ENCODE peak calls at places on chromosomes 12 and 14, in six cellular contexts. One of them, this sample, is unnamed.
A peak's percentile ranks its signal among the peaks of the same experiment; 100 is the strongest.

GRCh38 chr12:45585522-45586230 is 143.8 kb upstream of the ARID2 start:
- DNase-seq in GDM1: no peak
- DNase-seq in cardiac fibroblast: no peak
- DNase-seq in cardiac muscle cell: no peak
- DNase-seq in GM23338: no peak
- DNase-seq in GM04504: no peak
- DNase-seq in this sample: no peak

GRCh38 chr12:47837190-47838171 is 17.8 kb upstream of the HDAC7 start:
- DNase-seq in GDM1: peak; percentile 27
- DNase-seq in cardiac fibroblast: peak; percentile 84
- DNase-seq in cardiac muscle cell: peak; percentile 78
- DNase-seq in GM23338: peak; percentile 91
- DNase-seq in GM04504: peak; percentile 44
- DNase-seq in this sample: peak; percentile 66

GRCh38 chr14:56895154-56895553 is 84.9 kb upstream of the OTX2 start:
- DNase-seq in GDM1: no peak
- DNase-seq in cardiac fibroblast: no peak
- DNase-seq in cardiac muscle cell: no peak
- DNase-seq in GM23338: peak; percentile 41
- DNase-seq in GM04504: no peak
- DNase-seq in this sample: no peak

GRCh38 chr12:18158774-18159557 is 69.0 kb upstream of the RERGL start:
- DNase-seq in GDM1: no peak
- DNase-seq in cardiac fibroblast: peak; percentile 63
- DNase-seq in cardiac muscle cell: peak; percentile 34
- DNase-seq in GM23338: peak; percentile 87
- DNase-seq in GM04504: no peak
- DNase-seq in this sample: peak; percentile 17

GRCh38 chr14:77303417-77304156 is 17.1 kb downstream of the POMT2 start:
- DNase-seq in GDM1: no peak
- DNase-seq in cardiac fibroblast: peak; percentile 98
- DNase-seq in cardiac muscle cell: peak; percentile 85
- DNase-seq in GM23338: no peak
- DNase-seq in GM04504: peak; percentile 86
- DNase-seq in this sample: peak; percentile 97

GRCh38 chr14:104247336-104248202 is 109.2 kb downstream of the KIF26A start:
- DNase-seq in GDM1: no peak
- DNase-seq in cardiac fibroblast: no peak
- DNase-seq in cardiac muscle cell: no peak
- DNase-seq in GM23338: no peak
- DNase-seq in GM04504: no peak
- DNase-seq in this sample: no peak

GRCh38 chr12:92570056-92570753 is 132.6 kb upstream of the PLEKHG7 start:
- DNase-seq in GDM1: peak; percentile 12
- DNase-seq in cardiac fibroblast: peak; percentile 92
- DNase-seq in cardiac muscle cell: peak; percentile 90
- DNase-seq in GM23338: peak; percentile 87
- DNase-seq in GM04504: peak; percentile 62
- DNase-seq in this sample: peak; percentile 70

GRCh38 chr12:128715485-128715884 is 108.3 kb downstream of the SLC15A4 start:
- DNase-seq in GDM1: no peak
- DNase-seq in cardiac fibroblast: no peak
- DNase-seq in cardiac muscle cell: no peak
- DNase-seq in GM23338: no peak
- DNase-seq in GM04504: no peak
- DNase-seq in this sample: no peak

GRCh38 chr14:103404920-103405319 is 19.7 kb downstream of the MARK3 start:
- DNase-seq in GDM1: no peak
- DNase-seq in cardiac fibroblast: no peak
- DNase-seq in cardiac muscle cell: peak; percentile 88
- DNase-seq in GM23338: no peak
- DNase-seq in GM04504: no peak
- DNase-seq in this sample: no peak

GRCh38 chr12:69880566-69880965 is 55.5 kb downstream of the MYRFL start:
- DNase-seq in GDM1: peak; percentile 12
- DNase-seq in cardiac fibroblast: peak; percentile 41
- DNase-seq in cardiac muscle cell: peak; percentile 49
- DNase-seq in GM23338: peak; percentile 75
- DNase-seq in GM04504: no peak
- DNase-seq in this sample: peak; percentile 48